ENCODE peak calls at places on chromosome 13, in ten cellular contexts. One of them, this sample, is unnamed.

GRCh38 chr13:75685239-75685697 is 49.1 kb downstream of the LMO7 start:
- DNase-seq in smooth muscle cell of the brain vasculature: peak
- DNase-seq in OCI-LY7: no peak
- DNase-seq in activated CD8-positive, alpha-beta T cell treated with anti-CD3 and anti-CD28 coated beads, Interleukin-2, amount 10 ng/mL, durations not matched to agents 7 days and 5 days: no peak
- DNase-seq in stimulated activated effector memory CD8-positive, alpha-beta T cell treated with anti-CD3 and anti-CD28 coated beads, Interleukin-12 subunit alpha, Interleukin-12 subunit beta, amount 100 ng/mL, for 72 hours: no peak
- DNase-seq in iris pigment epithelial cell: peak
- DNase-seq in NCI-H446: no peak
- DNase-seq in B cell: no peak
- DNase-seq in psoas muscle: no peak
- DNase-seq in hippocampal formation: no peak
- DNase-seq in this sample: peak

GRCh38 chr13:114112826-114113322 is 19.5 kb downstream of the RASA3 start:
- DNase-seq in OCI-LY7: no peak
- DNase-seq in stimulated activated effector memory CD8-positive, alpha-beta T cell treated with anti-CD3 and anti-CD28 coated beads, Interleukin-12 subunit alpha, Interleukin-12 subunit beta, amount 100 ng/mL, for 72 hours: no peak
- DNase-seq in iris pigment epithelial cell: no peak
- DNase-seq in psoas muscle: peak
- DNase-seq in NCI-H446: no peak
- DNase-seq in smooth muscle cell of the brain vasculature: no peak
- DNase-seq in activated CD8-positive, alpha-beta T cell treated with anti-CD3 and anti-CD28 coated beads, Interleukin-2, amount 10 ng/mL, durations not matched to agents 7 days and 5 days: no peak
- DNase-seq in hippocampal formation: no peak
- DNase-seq in B cell: no peak
- DNase-seq in this sample: no peak

GRCh38 chr13:36430247-36431203 is 1.8 kb upstream of the CCNA1 start:
- DNase-seq in iris pigment epithelial cell: no peak
- DNase-seq in smooth muscle cell of the brain vasculature: no peak
- DNase-seq in psoas muscle: peak
- DNase-seq in OCI-LY7: no peak
- DNase-seq in B cell: no peak
- DNase-seq in stimulated activated effector memory CD8-positive, alpha-beta T cell treated with anti-CD3 and anti-CD28 coated beads, Interleukin-12 subunit alpha, Interleukin-12 subunit beta, amount 100 ng/mL, for 72 hours: no peak
- DNase-seq in activated CD8-positive, alpha-beta T cell treated with anti-CD3 and anti-CD28 coated beads, Interleukin-2, amount 10 ng/mL, durations not matched to agents 7 days and 5 days: no peak
- DNase-seq in NCI-H446: no peak
- DNase-seq in hippocampal formation: no peak
- DNase-seq in this sample: no peak

GRCh38 chr13:33153421-33154381 is 131.9 kb downstream of the STARD13 start:
- DNase-seq in hippocampal formation: no peak
- DNase-seq in NCI-H446: no peak
- DNase-seq in B cell: no peak
- DNase-seq in smooth muscle cell of the brain vasculature: peak
- DNase-seq in iris pigment epithelial cell: peak
- DNase-seq in activated CD8-positive, alpha-beta T cell treated with anti-CD3 and anti-CD28 coated beads, Interleukin-2, amount 10 ng/mL, durations not matched to agents 7 days and 5 days: no peak
- DNase-seq in OCI-LY7: peak
- DNase-seq in stimulated activated effector memory CD8-positive, alpha-beta T cell treated with anti-CD3 and anti-CD28 coated beads, Interleukin-12 subunit alpha, Interleukin-12 subunit beta, amount 100 ng/mL, for 72 hours: no peak
- DNase-seq in psoas muscle: peak
- DNase-seq in this sample: no peak

GRCh38 chr13:29743229-29743786 is 107.1 kb downstream of the UBL3 start:
- DNase-seq in activated CD8-positive, alpha-beta T cell treated with anti-CD3 and anti-CD28 coated beads, Interleukin-2, amount 10 ng/mL, durations not matched to agents 7 days and 5 days: no peak
- DNase-seq in stimulated activated effector memory CD8-positive, alpha-beta T cell treated with anti-CD3 and anti-CD28 coated beads, Interleukin-12 subunit alpha, Interleukin-12 subunit beta, amount 100 ng/mL, for 72 hours: no peak
- DNase-seq in smooth muscle cell of the brain vasculature: no peak
- DNase-seq in B cell: no peak
- DNase-seq in OCI-LY7: no peak
- DNase-seq in psoas muscle: peak
- DNase-seq in iris pigment epithelial cell: no peak
- DNase-seq in hippocampal formation: no peak
- DNase-seq in NCI-H446: no peak
- DNase-seq in this sample: peak

GRCh38 chr13:102141625-102142472 is 260.0 kb downstream of the FGF14 start:
- DNase-seq in B cell: no peak
- DNase-seq in psoas muscle: no peak
- DNase-seq in iris pigment epithelial cell: peak
- DNase-seq in NCI-H446: no peak
- DNase-seq in OCI-LY7: peak
- DNase-seq in stimulated activated effector memory CD8-positive, alpha-beta T cell treated with anti-CD3 and anti-CD28 coated beads, Interleukin-12 subunit alpha, Interleukin-12 subunit beta, amount 100 ng/mL, for 72 hours: no peak
- DNase-seq in hippocampal formation: no peak
- DNase-seq in activated CD8-positive, alpha-beta T cell treated with anti-CD3 and anti-CD28 coated beads, Interleukin-2, amount 10 ng/mL, durations not matched to agents 7 days and 5 days: no peak
- DNase-seq in smooth muscle cell of the brain vasculature: no peak
- DNase-seq in this sample: peak

GRCh38 chr13:32471187-32471922 is 43.4 kb upstream of the N4BP2L1 start:
- DNase-seq in stimulated activated effector memory CD8-positive, alpha-beta T cell treated with anti-CD3 and anti-CD28 coated beads, Interleukin-12 subunit alpha, Interleukin-12 subunit beta, amount 100 ng/mL, for 72 hours: no peak
- DNase-seq in activated CD8-positive, alpha-beta T cell treated with anti-CD3 and anti-CD28 coated beads, Interleukin-2, amount 10 ng/mL, durations not matched to agents 7 days and 5 days: no peak
- DNase-seq in B cell: no peak
- DNase-seq in iris pigment epithelial cell: peak
- DNase-seq in OCI-LY7: no peak
- DNase-seq in hippocampal formation: peak
- DNase-seq in NCI-H446: no peak
- DNase-seq in smooth muscle cell of the brain vasculature: no peak
- DNase-seq in psoas muscle: peak
- DNase-seq in this sample: no peak

GRCh38 chr13:21219044-21219381 is 42.6 kb downstream of the MRPL57 start:
- DNase-seq in NCI-H446: no peak
- DNase-seq in hippocampal formation: no peak
- DNase-seq in B cell: no peak
- DNase-seq in stimulated activated effector memory CD8-positive, alpha-beta T cell treated with anti-CD3 and anti-CD28 coated beads, Interleukin-12 subunit alpha, Interleukin-12 subunit beta, amount 100 ng/mL, for 72 hours: peak
- DNase-seq in activated CD8-positive, alpha-beta T cell treated with anti-CD3 and anti-CD28 coated beads, Interleukin-2, amount 10 ng/mL, durations not matched to agents 7 days and 5 days: peak
- DNase-seq in psoas muscle: no peak
- DNase-seq in iris pigment epithelial cell: no peak
- DNase-seq in smooth muscle cell of the brain vasculature: no peak
- DNase-seq in OCI-LY7: no peak
- DNase-seq in this sample: no peak

GRCh38 chr13:42424182-42424581 is 149.8 kb upstream of the TNFSF11 start:
- DNase-seq in psoas muscle: no peak
- DNase-seq in NCI-H446: no peak
- DNase-seq in OCI-LY7: no peak
- DNase-seq in iris pigment epithelial cell: no peak
- DNase-seq in stimulated activated effector memory CD8-positive, alpha-beta T cell treated with anti-CD3 and anti-CD28 coated beads, Interleukin-12 subunit alpha, Interleukin-12 subunit beta, amount 100 ng/mL, for 72 hours: no peak
- DNase-seq in B cell: no peak
- DNase-seq in activated CD8-positive, alpha-beta T cell treated with anti-CD3 and anti-CD28 coated beads, Interleukin-2, amount 10 ng/mL, durations not matched to agents 7 days and 5 days: no peak
- DNase-seq in smooth muscle cell of the brain vasculature: no peak
- DNase-seq in hippocampal formation: no peak
- DNase-seq in this sample: no peak

GRCh38 chr13:52615817-52616216 is 26.4 kb upstream of the HNRNPA1L2 start:
- DNase-seq in OCI-LY7: peak
- DNase-seq in iris pigment epithelial cell: no peak
- DNase-seq in stimulated activated effector memory CD8-positive, alpha-beta T cell treated with anti-CD3 and anti-CD28 coated beads, Interleukin-12 subunit alpha, Interleukin-12 subunit beta, amount 100 ng/mL, for 72 hours: no peak
- DNase-seq in psoas muscle: no peak
- DNase-seq in hippocampal formation: no peak
- DNase-seq in smooth muscle cell of the brain vasculature: no peak
- DNase-seq in B cell: peak
- DNase-seq in activated CD8-positive, alpha-beta T cell treated with anti-CD3 and anti-CD28 coated beads, Interleukin-2, amount 10 ng/mL, durations not matched to agents 7 days and 5 days: no peak
- DNase-seq in NCI-H446: no peak
- DNase-seq in this sample: peak

GRCh38 chr13:50241479-50241878 is 226.2 kb downstream of the KCNRG start:
- DNase-seq in stimulated activated effector memory CD8-positive, alpha-beta T cell treated with anti-CD3 and anti-CD28 coated beads, Interleukin-12 subunit alpha, Interleukin-12 subunit beta, amount 100 ng/mL, for 72 hours: no peak
- DNase-seq in iris pigment epithelial cell: peak
- DNase-seq in B cell: no peak
- DNase-seq in activated CD8-positive, alpha-beta T cell treated with anti-CD3 and anti-CD28 coated beads, Interleukin-2, amount 10 ng/mL, durations not matched to agents 7 days and 5 days: no peak
- DNase-seq in OCI-LY7: no peak
- DNase-seq in psoas muscle: no peak
- DNase-seq in NCI-H446: no peak
- DNase-seq in smooth muscle cell of the brain vasculature: no peak
- DNase-seq in hippocampal formation: no peak
- DNase-seq in this sample: no peak

GRCh38 chr13:28849441-28849840 is 29.3 kb downstream of the MTUS2 start:
- DNase-seq in stimulated activated effector memory CD8-positive, alpha-beta T cell treated with anti-CD3 and anti-CD28 coated beads, Interleukin-12 subunit alpha, Interleukin-12 subunit beta, amount 100 ng/mL, for 72 hours: no peak
- DNase-seq in activated CD8-positive, alpha-beta T cell treated with anti-CD3 and anti-CD28 coated beads, Interleukin-2, amount 10 ng/mL, durations not matched to agents 7 days and 5 days: no peak
- DNase-seq in hippocampal formation: no peak
- DNase-seq in NCI-H446: no peak
- DNase-seq in smooth muscle cell of the brain vasculature: no peak
- DNase-seq in psoas muscle: no peak
- DNase-seq in B cell: no peak
- DNase-seq in iris pigment epithelial cell: no peak
- DNase-seq in OCI-LY7: no peak
- DNase-seq in this sample: no peak

GRCh38 chr13:39451860-39452301 is 151.1 kb downstream of the LHFPL6 start:
- DNase-seq in OCI-LY7: peak
- DNase-seq in iris pigment epithelial cell: peak
- DNase-seq in psoas muscle: peak
- DNase-seq in smooth muscle cell of the brain vasculature: peak
- DNase-seq in B cell: peak
- DNase-seq in hippocampal formation: no peak
- DNase-seq in activated CD8-positive, alpha-beta T cell treated with anti-CD3 and anti-CD28 coated beads, Interleukin-2, amount 10 ng/mL, durations not matched to agents 7 days and 5 days: no peak
- DNase-seq in stimulated activated effector memory CD8-positive, alpha-beta T cell treated with anti-CD3 and anti-CD28 coated beads, Interleukin-12 subunit alpha, Interleukin-12 subunit beta, amount 100 ng/mL, for 72 hours: no peak
- DNase-seq in NCI-H446: peak
- DNase-seq in this sample: no peak

GRCh38 chr13:33450956-33451709 is 165.6 kb upstream of the STARD13 start:
- DNase-seq in B cell: no peak
- DNase-seq in NCI-H446: no peak
- DNase-seq in psoas muscle: no peak
- DNase-seq in hippocampal formation: no peak
- DNase-seq in iris pigment epithelial cell: no peak
- DNase-seq in activated CD8-positive, alpha-beta T cell treated with anti-CD3 and anti-CD28 coated beads, Interleukin-2, amount 10 ng/mL, durations not matched to agents 7 days and 5 days: no peak
- DNase-seq in OCI-LY7: no peak
- DNase-seq in smooth muscle cell of the brain vasculature: no peak
- DNase-seq in stimulated activated effector memory CD8-positive, alpha-beta T cell treated with anti-CD3 and anti-CD28 coated beads, Interleukin-12 subunit alpha, Interleukin-12 subunit beta, amount 100 ng/mL, for 72 hours: no peak
- DNase-seq in this sample: no peak

GRCh38 chr13:22828081-22828480 is 352.7 kb upstream of the SGCG start:
- DNase-seq in iris pigment epithelial cell: peak
- DNase-seq in hippocampal formation: no peak
- DNase-seq in OCI-LY7: no peak
- DNase-seq in smooth muscle cell of the brain vasculature: no peak
- DNase-seq in B cell: no peak
- DNase-seq in NCI-H446: no peak
- DNase-seq in stimulated activated effector memory CD8-positive, alpha-beta T cell treated with anti-CD3 and anti-CD28 coated beads, Interleukin-12 subunit alpha, Interleukin-12 subunit beta, amount 100 ng/mL, for 72 hours: no peak
- DNase-seq in activated CD8-positive, alpha-beta T cell treated with anti-CD3 and anti-CD28 coated beads, Interleukin-2, amount 10 ng/mL, durations not matched to agents 7 days and 5 days: no peak
- DNase-seq in psoas muscle: no peak
- DNase-seq in this sample: peak

This sample was measured in AG08395.